ENCODE peak calls at places on chromosomes 3 and 15, in four cellular contexts. X is activated effector memory CD4-positive, alpha-beta T cell treated with Interleukin-2 at 50 U/mL for 16 hours; H is AG08395; U is activated T-cell treated with anti-CD3 and anti-CD28 coated beads for 1 hour. M is an unnamed sample.
A peak's percentile ranks its signal among the peaks of the same experiment; 100 is the strongest.

GRCh38 chr3:135927170-135927569 is 38.4 kb upstream of the PPP2R3A start:
- DNase-seq in U (no peak), X (no peak), H (peak; percentile 79), M (no peak)

GRCh38 chr3:169848741-169849140 is 21.0 kb downstream of the LRRC31 start:
- DNase-seq in H (peak; percentile 13), X (no peak), U (no peak), M (no peak)

GRCh38 chr3:59472541-59472940 is 422.7 kb upstream of the CFAP20DC start:
- DNase-seq in X (no peak), H (peak; percentile 42), U (no peak), M (no peak)

GRCh38 chr3:156341831-156342416 is 213.0 kb downstream of the SSR3 start:
- DNase-seq in X (no peak), H (no peak), U (no peak), M (no peak)

GRCh38 chr15:60713096-60714084 is 234.4 kb upstream of the ICE2 start:
- DNase-seq in H (peak; percentile 21), U (no peak), X (no peak), M (no peak)

GRCh38 chr15:57607570-57608000 is 15.9 kb downstream of the MYZAP start:
- DNase-seq in H (peak; percentile 34), X (no peak), U (no peak), M (no peak)

GRCh38 chr15:101489236-101489632 is 273 bp downstream of the PCSK6 start:
- DNase-seq in H (no peak), U (no peak), X (no peak), M (no peak)

GRCh38 chr15:100253640-100254039 is 88.1 kb downstream of the ADAMTS17 start:
- DNase-seq in U (no peak), X (no peak), H (no peak), M (no peak)

GRCh38 chr15:57213783-57214366 is 162.4 kb upstream of the CGNL1 start:
- DNase-seq in H (peak; percentile 24), X (no peak), U (no peak), M (peak; percentile 33)

GRCh38 chr3:139541156-139541897 is 1.8 kb upstream of the RBP1 start:
- DNase-seq in X (no peak), U (no peak), H (no peak), M (no peak)

GRCh38 chr3:105791919-105792786 is 76.7 kb downstream of the CBLB start:
- DNase-seq in U (no peak), X (no peak), H (peak; percentile 88), M (no peak)

GRCh38 chr3:169104541-169104940 is 559.0 kb downstream of the MECOM start:
- DNase-seq in U (no peak), X (no peak), H (peak; percentile 62), M (no peak)

GRCh38 chr15:73564255-73564654 is 68.9 kb downstream of the NPTN start:
- DNase-seq in H (peak; percentile 73), U (no peak), X (no peak), M (no peak)

GRCh38 chr3:20054549-20054987 is 14.3 kb downstream of the KAT2B start:
- DNase-seq in U (peak; percentile 37), H (peak; percentile 53), X (peak; percentile 64), M (peak; percentile 95)

GRCh38 chr15:88048759-88049158 is 207.8 kb downstream of the NTRK3 start:
- DNase-seq in U (no peak), H (no peak), X (no peak), M (no peak)

GRCh38 chr3:12663311-12663935 is 494 bp downstream of the RAF1 start:
- DNase-seq in U (peak; percentile 41), X (no peak), H (peak; percentile 22), M (peak; percentile 41)

GRCh38 chr3:150721285-150722130 is 17.8 kb upstream of the ERICH6 start:
- DNase-seq in U (no peak), X (no peak), H (peak; percentile 80), M (no peak)

GRCh38 chr3:196590279-196590678 is 21.8 kb downstream of the FBXO45 start:
- DNase-seq in U (no peak), H (no peak), X (no peak), M (no peak)

GRCh38 chr3:49377483-49377882 is 19.3 kb upstream of the GPX1 start:
- DNase-seq in X (peak; percentile 4), U (no peak), H (no peak), M (peak; percentile 22)

GRCh38 chr3:15161113-15161512 is 44.9 kb upstream of the CAPN7 start:
- DNase-seq in H (no peak), X (no peak), U (no peak), M (no peak)

GRCh38 chr15:79296583-79296982 is 14.1 kb downstream of the ANKRD34C start:
- DNase-seq in U (no peak), H (no peak), X (no peak), M (no peak)

M was measured in T-helper 2 cell.